ENCODE peak calls at places on chromosomes 3 and 15, in six cellular contexts. I is upper lobe of right lung; Z is left ventricle myocardium superior; D is stimulated activated CD8-positive, alpha-beta memory T cell treated with anti-CD3 and anti-CD28 coated beads, Interleukin-2, amount 100 ng/mL, for 48 hours; G is H54; O is CD4-positive, alpha-beta memory T cell. P is an unnamed sample.

GRCh38 chr15:72796210-72796514 is 12.6 kb upstream of the ADPGK start:
- DNase-seq in I (no peak), Z (no peak), D (no peak), G (no peak), O (no peak), P (no peak)

GRCh38 chr3:18355819-18356218 is 69.3 kb downstream of the SATB1 start:
- DNase-seq in I (no peak), Z (no peak), D (no peak), G (no peak), O (no peak), P (no peak)

GRCh38 chr3:111720681-111721380 is 125.7 kb upstream of the ZBED2 start:
- DNase-seq in I (no peak), Z (no peak), D (no peak), G (no peak), O (no peak), P (no peak)

GRCh38 chr15:56699743-56700142 is 33.6 kb downstream of the ZNF280D start:
- DNase-seq in I (no peak), Z (no peak), D (no peak), G (no peak), O (no peak), P (no peak)

GRCh38 chr3:141796436-141797166 is 33.4 kb downstream of the GRK7 start:
- DNase-seq in I (no peak), Z (no peak), D (peak), G (no peak), O (peak), P (peak)

GRCh38 chr15:85381850-85382751 is 1.7 kb downstream of the AKAP13 start:
- DNase-seq in I (no peak), Z (no peak), D (no peak), G (no peak), O (no peak), P (no peak)

GRCh38 chr3:138338816-138339215 is 9.2 kb upstream of the NME9 start:
- DNase-seq in I (no peak), Z (peak), D (no peak), G (no peak), O (no peak), P (no peak)

GRCh38 chr3:126373682-126374601 is 16.7 kb upstream of the KLF15 start:
- DNase-seq in I (peak), Z (no peak), D (no peak), G (no peak), O (no peak), P (peak)

P was measured in Jurkat, Clone E6-1.